ENCODE peak calls at places on chromosome 6, in four cellular contexts. T is IMR-90, Y is K562, J is HepG2. W is an unnamed sample.

GRCh38 chr6:170069611-170070010 is 221.3 kb downstream of the DLL1 start:
- DNase-seq in J (no peak), T (no peak), Y (no peak), W (no peak)

GRCh38 chr6:32617751-32618150 is 19.5 kb upstream of the HLA-DQA1 start:
- DNase-seq in Y (no peak), J (no peak), T (no peak), W (no peak)

GRCh38 chr6:33050013-33050800 is 23.2 kb downstream of the HLA-DPA1 start:
- DNase-seq in Y (no peak), J (no peak), T (no peak), W (no peak)

GRCh38 chr6:131199568-131200272 is 64.5 kb downstream of the AKAP7 start:
- DNase-seq in J (peak; percentile 63), Y (no peak), T (peak; percentile 47), W (no peak)

GRCh38 chr6:72245565-72245964 is 359.2 kb downstream of the RIMS1 start:
- DNase-seq in Y (no peak), T (peak; percentile 3), J (no peak), W (no peak)

GRCh38 chr6:150395388-150396009 is 26.7 kb downstream of the IYD start:
- DNase-seq in J (peak; percentile 60), Y (peak; percentile 50), T (peak; percentile 51), W (peak; percentile 61)

GRCh38 chr6:84081222-84081621 is 47.6 kb downstream of the MRAP2 start:
- DNase-seq in J (no peak), Y (no peak), T (no peak), W (no peak)

GRCh38 chr6:132483779-132484679 is 28.9 kb downstream of the STX7 start:
- DNase-seq in J (peak; percentile 75), Y (peak; percentile 61), T (peak; percentile 76), W (peak; percentile 56)

GRCh38 chr6:134683783-134684765 is 265.8 kb downstream of the ALDH8A1 start:
- DNase-seq in J (no peak), T (peak; percentile 73), Y (no peak), W (no peak)

GRCh38 chr6:105364243-105364642 is 38.6 kb downstream of the PREP start:
- DNase-seq in J (no peak), T (no peak), Y (no peak), W (no peak)

GRCh38 chr6:2275207-2275891 is 29.9 kb upstream of the GMDS start:
- DNase-seq in J (no peak), T (peak; percentile 72), Y (no peak), W (no peak)

GRCh38 chr6:33128318-33128717 is 52.5 kb downstream of the HLA-DPB1 start:
- DNase-seq in T (no peak), Y (no peak), J (no peak), W (no peak)

GRCh38 chr6:161023316-161023715 is 31.7 kb downstream of the MAP3K4 start:
- DNase-seq in T (peak; percentile 36), Y (no peak), J (no peak), W (no peak)

GRCh38 chr6:137283080-137283479 is 63.9 kb upstream of the IFNGR1 start:
- DNase-seq in T (no peak), J (no peak), Y (no peak), W (no peak)

GRCh38 chr6:149211046-149211571 is 106.4 kb upstream of the TAB2 start:
- DNase-seq in J (peak; percentile 35), Y (no peak), T (peak; percentile 43), W (no peak)

GRCh38 chr6:3383525-3383924 is 73.3 kb downstream of the SLC22A23 start:
- DNase-seq in J (peak; percentile 88), T (peak; percentile 72), Y (peak; percentile 72), W (peak; percentile 24)

GRCh38 chr6:7201444-7201731 is 93.6 kb downstream of the RREB1 start:
- DNase-seq in Y (peak; percentile 53), J (no peak), T (no peak), W (no peak)

GRCh38 chr6:27422651-27423332 is 34.2 kb downstream of the ZNF391 start:
- DNase-seq in T (no peak), Y (no peak), J (no peak), W (no peak)

GRCh38 chr6:5999688-6000608 is 6.8 kb downstream of the NRN1 start:
- DNase-seq in J (no peak), T (no peak), Y (no peak), W (no peak)

GRCh38 chr6:157985378-157986155 is 3.9 kb downstream of the SYNJ2 start:
- DNase-seq in Y (no peak), T (no peak), J (peak; percentile 100), W (no peak)

GRCh38 chr6:159572344-159573120 is 120.5 kb downstream of the SOD2 start:
- DNase-seq in J (no peak), T (no peak), Y (no peak), W (no peak)

GRCh38 chr6:81834141-81834621 is 81.7 kb upstream of the TENT5A start:
- DNase-seq in J (no peak), Y (no peak), T (peak; percentile 55), W (peak; percentile 34)

GRCh38 chr6:52512199-52512598 is 64.7 kb downstream of the TRAM2 start:
- DNase-seq in Y (peak; percentile 51), T (peak; percentile 88), J (no peak), W (peak; percentile 43)

GRCh38 chr6:78561015-78561414 is 306.3 kb upstream of the IRAK1BP1 start:
- DNase-seq in Y (no peak), J (no peak), T (peak; percentile 33), W (no peak)

GRCh38 chr6:3977875-3978711 is 100.8 kb downstream of the FAM217A start:
- DNase-seq in J (peak; percentile 51), T (peak; percentile 96), Y (peak; percentile 46), W (peak; percentile 34)

GRCh38 chr6:40307712-40308111 is 279.5 kb downstream of the LRFN2 start:
- DNase-seq in T (no peak), J (no peak), Y (no peak), W (no peak)

GRCh38 chr6:136059308-136059707 is 190.8 kb downstream of the MTFR2 start:
- DNase-seq in J (no peak), Y (no peak), T (no peak), W (no peak)

GRCh38 chr6:42555477-42556457 is 8.1 kb upstream of the UBR2 start:
- DNase-seq in Y (no peak), T (peak; percentile 32), J (peak; percentile 39), W (peak; percentile 38)

GRCh38 chr6:160015778-160016684 is 47.1 kb downstream of the IGF2R start:
- DNase-seq in Y (no peak), T (no peak), J (no peak), W (no peak)

GRCh38 chr6:126266664-126267063 is 73.3 kb upstream of the CENPW start:
- DNase-seq in Y (no peak), T (no peak), J (no peak), W (no peak)

GRCh38 chr6:129901910-129902309 is 40.8 kb upstream of the TMEM244 start:
- DNase-seq in T (peak; percentile 23), J (no peak), Y (no peak), W (no peak)

GRCh38 chr6:99841297-99841696 is 152.7 kb downstream of the MCHR2 start:
- DNase-seq in J (no peak), Y (no peak), T (no peak), W (no peak)

GRCh38 chr6:83055366-83055964 is 10.2 kb downstream of the UBE3D start:
- DNase-seq in T (peak; percentile 47), J (peak; percentile 31), Y (peak; percentile 59), W (peak; percentile 17)

GRCh38 chr6:15062311-15063252 is 183.3 kb upstream of the JARID2 start:
- DNase-seq in T (peak; percentile 99), Y (peak; percentile 48), J (no peak), W (peak; percentile 20)

GRCh38 chr6:121849477-121849876 is 414.0 kb downstream of the GJA1 start:
- DNase-seq in J (peak; percentile 67), Y (peak; percentile 58), T (peak; percentile 73), W (peak; percentile 61)

GRCh38 chr6:162056061-162056460 is 671.5 kb downstream of the PRKN start:
- DNase-seq in Y (no peak), T (no peak), J (no peak), W (no peak)

GRCh38 chr6:162063666-162064065 is 663.9 kb downstream of the PRKN start:
- DNase-seq in T (no peak), Y (no peak), J (no peak), W (no peak)

GRCh38 chr6:162055365-162055764 is 672.2 kb downstream of the PRKN start:
- DNase-seq in T (no peak), J (no peak), Y (no peak), W (no peak)

GRCh38 chr6:162056745-162057144 is 670.8 kb downstream of the PRKN start:
- DNase-seq in J (peak; percentile 51), T (no peak), Y (no peak), W (peak; percentile 58)

DNA sequence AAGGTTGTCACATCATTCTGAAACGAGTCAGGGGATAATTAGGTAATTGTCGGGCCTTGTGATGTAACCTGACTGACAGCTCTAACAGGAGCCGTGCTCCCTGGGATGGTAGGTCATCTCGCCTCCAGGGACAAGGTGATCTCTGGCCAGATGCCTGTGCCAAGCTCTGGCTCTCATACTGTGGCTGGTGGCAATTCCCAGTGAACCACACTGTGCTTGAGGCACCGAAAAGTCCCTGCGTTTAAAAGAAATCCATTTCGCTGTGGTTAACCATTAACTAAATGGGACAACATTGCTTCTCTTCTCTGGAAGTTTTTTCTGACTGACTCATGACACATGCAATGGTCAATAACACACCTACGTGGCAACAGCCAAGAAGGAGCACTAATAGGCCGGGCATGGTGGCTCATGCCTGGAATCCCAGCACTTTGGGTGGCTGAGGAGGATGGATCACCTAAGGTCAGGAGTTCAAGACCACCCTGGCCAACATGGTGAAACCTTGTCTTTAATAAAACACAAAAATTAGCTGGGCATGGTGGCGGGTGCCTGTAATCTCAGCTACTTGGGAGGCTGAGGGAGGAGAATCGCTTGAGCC is 669.2 kb downstream of the PRKN start:
- DNase-seq in Y (no peak), J (peak; percentile 98), T (no peak), W (peak; percentile 62)
- TF ChIP-seq MAFK in Y (no peak), J (no peak), T (no peak), W (no peak)

GRCh38 chr6:18551228-18551627 is 164.1 kb downstream of the RNF144B start:
- DNase-seq in J (no peak), Y (no peak), T (peak; percentile 72), W (no peak)
- TF ChIP-seq MAFK in J (no peak), Y (no peak), T (no peak), W (no peak)

GRCh38 chr6:12009180-12009748 is 2.8 kb upstream of the HIVEP1 start:
- DNase-seq in J (peak; percentile 36), T (no peak), Y (no peak), W (no peak)

GRCh38 chr6:12011276-12012112 is 618 bp upstream of the HIVEP1 start:
- DNase-seq in T (peak; percentile 96), Y (peak; percentile 98), J (peak; percentile 95), W (peak; percentile 75)

GRCh38 chr6:12008366-12009179 is 3.5 kb upstream of the HIVEP1 start:
- DNase-seq in J (peak; percentile 83), T (peak; percentile 43), Y (peak; percentile 86), W (peak; percentile 71)

GRCh38 chr6:12010635-12011275 is 1.4 kb upstream of the HIVEP1 start:
- DNase-seq in T (no peak), J (no peak), Y (peak; percentile 31), W (peak; percentile 33)

GRCh38 chr6:12009904-12010634 is 2.0 kb upstream of the HIVEP1 start:
- DNase-seq in J (no peak), Y (no peak), T (peak; percentile 59), W (no peak)
- TF ChIP-seq MAFK in J (no peak), Y (no peak), T (no peak), W (no peak)

DNA sequence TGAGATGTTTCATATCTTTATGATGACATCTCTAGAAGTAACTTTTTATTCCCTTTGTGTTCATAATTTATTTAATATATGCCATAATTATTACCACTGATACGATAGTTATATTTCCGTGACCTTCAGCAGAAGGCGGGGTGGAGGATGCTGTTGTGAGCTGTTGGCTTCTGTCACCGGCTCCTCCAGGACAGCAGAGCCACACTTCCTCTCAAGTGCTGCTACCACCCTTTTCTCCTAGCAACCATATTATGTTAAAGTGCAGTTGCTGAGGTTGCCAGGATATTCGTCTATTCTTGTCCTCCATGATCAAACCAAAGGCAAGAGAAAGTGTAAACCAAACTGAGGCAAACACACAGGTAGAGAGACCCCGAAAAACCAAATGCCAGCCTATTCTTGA is 27.8 kb downstream of the RGS17 start:
- DNase-seq in J (no peak), T (no peak), Y (no peak), W (no peak)
- TF ChIP-seq MAFK in J (no peak), T (no peak), Y (no peak), W (no peak)